ENCODE peak calls at places on chromosomes 7 and 10, in seven cellular contexts. One of them, this sample, is unnamed.

GRCh38 chr7:42677751-42678231 is 234.1 kb downstream of the C7orf25 start:
- DNase-seq in Calu3: no peak
- DNase-seq in AG09309: peak; percentile 75
- DNase-seq in heart left ventricle: peak; percentile 22
- DNase-seq in NCI-H1092 treated with DMSO at 0.1 percent for 48 hours: no peak
- DNase-seq in OCI-LY7: no peak
- DNase-seq in ELR: peak; percentile 75
- DNase-seq in this sample: no peak

GRCh38 chr10:18860591-18861205 is 187.9 kb upstream of the MALRD1 start:
- DNase-seq in AG09309: no peak
- DNase-seq in OCI-LY7: no peak
- DNase-seq in NCI-H1092 treated with DMSO at 0.1 percent for 48 hours: no peak
- DNase-seq in heart left ventricle: no peak
- DNase-seq in ELR: no peak
- DNase-seq in Calu3: no peak
- DNase-seq in this sample: no peak

GRCh38 chr10:127017406-127018297 is 112.4 kb downstream of the DOCK1 start:
- DNase-seq in OCI-LY7: no peak
- DNase-seq in AG09309: no peak
- DNase-seq in NCI-H1092 treated with DMSO at 0.1 percent for 48 hours: no peak
- DNase-seq in heart left ventricle: no peak
- DNase-seq in ELR: no peak
- DNase-seq in Calu3: no peak
- DNase-seq in this sample: no peak

GRCh38 chr10:71326464-71326881 is 7.4 kb downstream of the SLC29A3 start:
- DNase-seq in NCI-H1092 treated with DMSO at 0.1 percent for 48 hours: peak; percentile 94
- DNase-seq in heart left ventricle: no peak
- DNase-seq in AG09309: no peak
- DNase-seq in ELR: no peak
- DNase-seq in Calu3: no peak
- DNase-seq in OCI-LY7: no peak
- DNase-seq in this sample: no peak

GRCh38 chr10:52351911-52352310 is 37.8 kb downstream of the DKK1 start:
- DNase-seq in OCI-LY7: no peak
- DNase-seq in ELR: peak; percentile 93
- DNase-seq in NCI-H1092 treated with DMSO at 0.1 percent for 48 hours: no peak
- DNase-seq in AG09309: peak; percentile 80
- DNase-seq in Calu3: no peak
- DNase-seq in heart left ventricle: no peak
- DNase-seq in this sample: no peak

GRCh38 chr7:50543776-50544442 is 21.3 kb downstream of the DDC start:
- DNase-seq in heart left ventricle: no peak
- DNase-seq in OCI-LY7: no peak
- DNase-seq in NCI-H1092 treated with DMSO at 0.1 percent for 48 hours: no peak
- DNase-seq in ELR: no peak
- DNase-seq in AG09309: no peak
- DNase-seq in Calu3: no peak
- DNase-seq in this sample: no peak

GRCh38 chr7:139180700-139181311 is 50.2 kb upstream of the UBN2 start:
- DNase-seq in heart left ventricle: no peak
- DNase-seq in OCI-LY7: no peak
- DNase-seq in AG09309: no peak
- DNase-seq in ELR: peak; percentile 51
- DNase-seq in NCI-H1092 treated with DMSO at 0.1 percent for 48 hours: no peak
- DNase-seq in Calu3: no peak
- DNase-seq in this sample: no peak

GRCh38 chr7:140304071-140304799 is 94.1 kb downstream of the SLC37A3 start:
- DNase-seq in Calu3: no peak
- DNase-seq in OCI-LY7: peak; percentile 52
- DNase-seq in AG09309: no peak
- DNase-seq in ELR: peak; percentile 19
- DNase-seq in NCI-H1092 treated with DMSO at 0.1 percent for 48 hours: peak; percentile 35
- DNase-seq in heart left ventricle: no peak
- DNase-seq in this sample: peak; percentile 53

GRCh38 chr10:43407148-43407575 is 1.8 kb downstream of the HNRNPF start:
- DNase-seq in AG09309: no peak
- DNase-seq in OCI-LY7: peak; percentile 73
- DNase-seq in Calu3: peak; percentile 55
- DNase-seq in ELR: peak; percentile 64
- DNase-seq in NCI-H1092 treated with DMSO at 0.1 percent for 48 hours: peak; percentile 6
- DNase-seq in heart left ventricle: peak; percentile 67
- DNase-seq in this sample: no peak

GRCh38 chr10:80158126-80158525 is 25.6 kb downstream of the PLAC9 start:
- DNase-seq in Calu3: no peak
- DNase-seq in ELR: no peak
- DNase-seq in heart left ventricle: no peak
- DNase-seq in OCI-LY7: no peak
- DNase-seq in AG09309: no peak
- DNase-seq in NCI-H1092 treated with DMSO at 0.1 percent for 48 hours: no peak
- DNase-seq in this sample: no peak

GRCh38 chr7:158650821-158651225 is 53.8 kb downstream of the NCAPG2 start:
- DNase-seq in ELR: peak; percentile 86
- DNase-seq in NCI-H1092 treated with DMSO at 0.1 percent for 48 hours: no peak
- DNase-seq in heart left ventricle: no peak
- DNase-seq in OCI-LY7: no peak
- DNase-seq in AG09309: peak; percentile 52
- DNase-seq in Calu3: no peak
- DNase-seq in this sample: no peak

GRCh38 chr7:108347616-108348015 is 108.6 kb downstream of the NRCAM start:
- DNase-seq in Calu3: peak; percentile 12
- DNase-seq in ELR: peak; percentile 53
- DNase-seq in heart left ventricle: no peak
- DNase-seq in OCI-LY7: no peak
- DNase-seq in AG09309: peak; percentile 3
- DNase-seq in NCI-H1092 treated with DMSO at 0.1 percent for 48 hours: no peak
- DNase-seq in this sample: peak; percentile 27

GRCh38 chr7:103299660-103300059 is 2.4 kb downstream of the PMPCB start:
- DNase-seq in Calu3: no peak
- DNase-seq in OCI-LY7: no peak
- DNase-seq in heart left ventricle: no peak
- DNase-seq in AG09309: no peak
- DNase-seq in ELR: no peak
- DNase-seq in NCI-H1092 treated with DMSO at 0.1 percent for 48 hours: no peak
- DNase-seq in this sample: no peak

GRCh38 chr7:153044981-153045380 is 285.4 kb downstream of the ACTR3B start:
- DNase-seq in AG09309: no peak
- DNase-seq in ELR: no peak
- DNase-seq in heart left ventricle: no peak
- DNase-seq in OCI-LY7: no peak
- DNase-seq in Calu3: no peak
- DNase-seq in NCI-H1092 treated with DMSO at 0.1 percent for 48 hours: no peak
- DNase-seq in this sample: no peak

GRCh38 chr10:87635498-87636312 is 24.0 kb upstream of the PAPSS2 start:
- DNase-seq in ELR: peak; percentile 93
- DNase-seq in NCI-H1092 treated with DMSO at 0.1 percent for 48 hours: no peak
- DNase-seq in Calu3: peak; percentile 55
- DNase-seq in heart left ventricle: no peak
- DNase-seq in OCI-LY7: no peak
- DNase-seq in AG09309: peak; percentile 27
- DNase-seq in this sample: peak; percentile 43

GRCh38 chr7:516606-517456 is 2.8 kb downstream of the PDGFA start:
- DNase-seq in ELR: peak; percentile 93
- DNase-seq in NCI-H1092 treated with DMSO at 0.1 percent for 48 hours: no peak
- DNase-seq in heart left ventricle: peak; percentile 67
- DNase-seq in OCI-LY7: no peak
- DNase-seq in Calu3: peak; percentile 67
- DNase-seq in AG09309: peak; percentile 46
- DNase-seq in this sample: peak; percentile 43

This sample was measured in HepG2.